ENCODE peak calls at places on chromosomes 3 and 15, in nine cellular contexts. A, D, I, M, R, V, S, T and Q are unnamed samples.

GRCh38 chr3:25292604-25293003 is 135.5 kb upstream of the RARB start:
- DNase-seq in A (no peak), D (no peak), I (no peak), M (no peak), R (no peak), V (no peak), S (no peak), T (no peak), Q (no peak)

GRCh38 chr15:99909914-99910313 is 176.7 kb upstream of the LYSMD4 start:
- DNase-seq in A (peak), D (peak), I (no peak), M (peak), R (peak), V (no peak), S (peak), T (peak), Q (no peak)

GRCh38 chr3:106261915-106262683 is 393.3 kb upstream of the CBLB start:
- DNase-seq in A (no peak), D (no peak), I (no peak), M (no peak), R (no peak), V (no peak), S (no peak), T (peak), Q (no peak)

GRCh38 chr3:49454898-49455681 is 15.0 kb upstream of the DAG1 start:
- DNase-seq in A (no peak), D (no peak), I (no peak), M (no peak), R (no peak), V (no peak), S (no peak), T (no peak), Q (no peak)

GRCh38 chr15:90902996-90903732 is at the start of gene MAN2A2:
- DNase-seq in A (peak), D (peak), I (peak), M (peak), R (peak), V (peak), S (peak), T (peak), Q (peak)

GRCh38 chr15:99054892-99055291 is 47.3 kb upstream of the PGPEP1L start:
- DNase-seq in A (peak), D (no peak), I (no peak), M (no peak), R (no peak), V (no peak), S (no peak), T (no peak), Q (no peak)

GRCh38 chr15:37203050-37203449 is 102.7 kb upstream of the MEIS2 start:
- DNase-seq in A (no peak), D (no peak), I (no peak), M (no peak), R (no peak), V (no peak), S (no peak), T (no peak), Q (no peak)

GRCh38 chr3:4508048-4508981 is 15.2 kb downstream of the ITPR1 start:
- DNase-seq in A (peak), D (peak), I (no peak), M (no peak), R (no peak), V (peak), S (no peak), T (no peak), Q (no peak)

GRCh38 chr15:70258369-70259029 is 160.8 kb upstream of the TLE3 start:
- DNase-seq in A (no peak), D (no peak), I (no peak), M (no peak), R (no peak), V (peak), S (no peak), T (peak), Q (no peak)

GRCh38 chr15:91067026-91067425 is 33.0 kb upstream of the SV2B start:
- DNase-seq in A (no peak), D (no peak), I (no peak), M (no peak), R (peak), V (no peak), S (no peak), T (peak), Q (no peak)

GRCh38 chr3:55198554-55198953 is 270.7 kb upstream of the LRTM1 start:
- DNase-seq in A (no peak), D (no peak), I (no peak), M (peak), R (no peak), V (no peak), S (no peak), T (peak), Q (no peak)

GRCh38 chr3:27907929-27908328 is 185.8 kb upstream of the EOMES start:
- DNase-seq in A (peak), D (no peak), I (no peak), M (no peak), R (no peak), V (no peak), S (no peak), T (no peak), Q (no peak)

GRCh38 chr3:49456417-49456816 is 13.7 kb upstream of the DAG1 start:
- DNase-seq in A (no peak), D (no peak), I (no peak), M (no peak), R (peak), V (no peak), S (no peak), T (no peak), Q (no peak)

GRCh38 chr3:151362798-151363197 is 21.8 kb downstream of the P2RY12 start:
- DNase-seq in A (no peak), D (no peak), I (no peak), M (no peak), R (no peak), V (no peak), S (no peak), T (peak), Q (no peak)

GRCh38 chr3:69740103-69741021 is 1.1 kb downstream of the MITF start:
- DNase-seq in A (peak), D (peak), I (peak), M (peak), R (peak), V (no peak), S (no peak), T (peak), Q (no peak)

GRCh38 chr3:77726509-77726908 is 686.6 kb downstream of the ROBO2 start:
- DNase-seq in A (no peak), D (no peak), I (no peak), M (no peak), R (no peak), V (no peak), S (no peak), T (no peak), Q (no peak)

GRCh38 chr3:172104471-172105072 is 65.2 kb downstream of the FNDC3B start:
- DNase-seq in A (peak), D (peak), I (no peak), M (no peak), R (no peak), V (no peak), S (no peak), T (no peak), Q (peak)

DNA sequence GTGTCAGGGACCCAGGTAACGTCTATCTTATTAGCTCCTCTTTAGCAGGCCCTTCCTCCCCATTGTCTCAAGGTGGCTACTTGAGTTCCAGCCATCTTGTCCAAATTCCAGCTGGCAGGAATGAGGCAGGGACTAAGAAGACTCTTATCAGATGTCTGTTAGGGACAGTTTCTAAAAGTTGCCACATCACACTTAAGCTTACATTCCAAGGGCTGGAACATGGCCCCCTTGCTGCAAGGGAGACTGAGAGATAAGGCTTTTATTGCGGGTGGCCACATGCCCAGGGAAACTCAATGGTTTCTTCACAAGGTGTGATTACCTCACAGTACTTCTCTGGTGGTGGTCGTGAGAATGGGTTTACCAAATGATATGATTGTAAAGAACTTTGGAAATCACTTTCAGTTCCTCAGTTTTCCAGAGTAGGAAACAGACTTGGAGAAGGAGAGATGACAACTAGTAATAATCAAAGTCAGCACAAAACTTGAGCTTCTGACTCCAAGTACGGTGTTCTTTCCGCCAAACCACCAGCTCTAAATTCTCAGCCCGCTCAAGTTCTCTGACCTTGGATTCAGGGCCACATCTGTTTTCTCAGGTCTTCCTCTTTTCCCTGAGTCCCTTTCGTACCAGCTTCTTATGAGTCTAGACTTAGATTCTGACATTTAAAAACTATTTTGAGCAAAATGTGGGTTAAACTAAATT is 14.2 kb downstream of the PDIA5 start:
- DNase-seq in A (no peak), D (no peak), I (no peak), M (peak), R (no peak), V (no peak), S (no peak), T (no peak), Q (no peak)
- TF ChIP-seq EZH2phosphoT487 in A (no peak), D (no peak), I (no peak), M (no peak), R (no peak), V (no peak), S (no peak), T (no peak), Q (no peak)

DNA sequence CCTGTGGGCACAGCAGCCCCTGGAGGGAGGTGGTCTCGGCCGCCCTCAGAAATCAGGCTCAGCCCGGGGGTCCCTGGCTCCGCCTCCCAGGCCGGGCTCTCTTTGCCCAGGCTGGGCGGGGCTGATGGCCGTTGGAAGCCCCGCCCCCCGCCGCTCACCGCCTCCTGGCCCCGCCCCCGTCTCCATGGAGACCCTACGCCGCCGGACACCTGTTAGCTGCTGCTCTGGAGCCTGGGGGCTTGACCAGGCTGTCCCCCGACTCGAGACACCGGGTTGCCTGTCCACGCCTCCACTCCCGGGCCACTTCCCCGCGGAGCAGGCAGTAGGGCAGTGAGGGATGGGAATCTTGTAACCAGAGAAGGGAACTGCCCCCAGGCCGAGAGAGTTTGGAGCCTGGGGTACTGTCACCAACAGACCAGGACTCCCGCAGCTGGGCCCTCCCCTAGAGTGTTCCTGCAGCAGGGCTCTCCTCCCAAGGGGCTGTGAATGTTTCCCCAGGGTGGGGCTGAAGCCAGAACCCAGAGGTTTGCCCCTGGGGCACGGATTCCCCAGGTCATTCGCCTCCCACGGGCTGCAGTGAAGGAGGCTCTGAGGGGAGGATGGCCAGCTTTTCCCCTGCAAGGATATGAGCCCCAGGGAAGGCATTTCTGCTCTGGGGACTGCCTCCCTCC is 27.8 kb upstream of the RPL32 start:
- DNase-seq in A (peak), D (peak), I (peak), M (peak), R (no peak), V (peak), S (no peak), T (no peak), Q (peak)
- TF ChIP-seq EZH2phosphoT487 in A (no peak), D (no peak), I (no peak), M (no peak), R (no peak), V (no peak), S (no peak), T (no peak), Q (no peak)

GRCh38 chr15:73143763-73144155 is 91.5 kb downstream of the NEO1 start:
- DNase-seq in A (no peak), D (no peak), I (no peak), M (no peak), R (no peak), V (no peak), S (no peak), T (no peak), Q (no peak)

GRCh38 chr15:73142802-73143762 is 90.8 kb downstream of the NEO1 start:
- DNase-seq in A (no peak), D (no peak), I (peak), M (no peak), R (no peak), V (no peak), S (no peak), T (no peak), Q (no peak)

GRCh38 chr15:73141216-73141900 is 89.1 kb downstream of the NEO1 start:
- DNase-seq in A (no peak), D (no peak), I (no peak), M (no peak), R (no peak), V (no peak), S (no peak), T (no peak), Q (peak)

GRCh38 chr15:73140154-73140553 is 87.9 kb downstream of the NEO1 start:
- DNase-seq in A (no peak), D (no peak), I (no peak), M (no peak), R (no peak), V (no peak), S (no peak), T (no peak), Q (peak)

DNA sequence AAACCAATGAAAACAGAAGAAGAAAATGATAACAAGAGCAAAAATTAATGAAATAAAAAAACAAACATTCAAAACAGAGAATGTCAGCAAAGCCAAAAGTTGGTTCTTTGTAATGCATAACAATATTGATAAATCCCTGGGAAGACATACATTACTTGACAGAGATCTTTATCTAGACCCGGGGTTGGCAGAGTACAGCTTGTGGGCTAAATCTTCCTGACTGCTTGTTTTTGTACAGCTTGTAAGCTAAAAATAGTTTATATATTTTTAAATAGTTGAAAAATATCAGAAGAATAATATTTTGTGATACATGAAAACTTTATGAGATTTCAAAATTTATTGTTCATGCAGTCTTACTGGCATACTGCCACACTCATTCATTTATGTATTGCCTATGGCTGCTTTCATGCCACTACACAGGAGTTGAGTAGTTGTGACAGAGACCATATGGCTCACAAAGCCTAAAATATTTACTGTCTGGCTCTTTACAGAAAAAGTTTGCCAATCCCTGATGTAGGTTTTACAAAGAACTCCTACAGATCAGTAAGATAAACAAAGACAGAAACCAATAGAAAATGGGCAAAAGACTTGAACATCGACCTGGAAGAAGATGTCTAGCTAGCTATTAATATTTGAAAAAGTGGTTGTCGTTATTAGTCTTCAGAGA is 87.3 kb downstream of the NEO1 start:
- DNase-seq in A (no peak), D (no peak), I (no peak), M (no peak), R (no peak), V (no peak), S (no peak), T (no peak), Q (peak)
- TF ChIP-seq EZH2phosphoT487 in A (no peak), D (no peak), I (no peak), M (no peak), R (no peak), V (no peak), S (no peak), T (no peak), Q (no peak)

DNA sequence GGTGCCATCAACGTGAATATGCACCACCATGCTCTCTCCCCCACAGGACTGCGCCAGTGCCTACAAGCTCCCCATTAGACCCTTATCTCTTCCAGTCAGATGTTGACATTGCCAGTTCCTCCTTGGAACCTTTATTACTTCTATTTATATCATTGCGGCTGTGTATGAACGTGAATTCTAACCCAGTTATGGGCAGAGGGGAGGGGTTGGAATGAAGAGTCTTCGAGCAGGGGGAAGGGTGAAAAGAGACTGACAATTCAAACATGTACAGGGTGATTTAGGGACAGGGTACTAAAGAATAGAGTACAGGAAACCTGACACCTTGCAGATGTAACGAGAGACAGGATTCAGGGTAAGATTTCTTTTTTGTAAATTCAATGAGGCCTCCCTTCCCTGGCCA is 41.8 kb upstream of the ST6GAL1 start:
- DNase-seq in A (peak), D (peak), I (no peak), M (peak), R (no peak), V (no peak), S (no peak), T (no peak), Q (no peak)
- TF ChIP-seq EZH2phosphoT487 in A (no peak), D (no peak), I (no peak), M (no peak), R (no peak), V (no peak), S (no peak), T (no peak), Q (no peak)

DNA sequence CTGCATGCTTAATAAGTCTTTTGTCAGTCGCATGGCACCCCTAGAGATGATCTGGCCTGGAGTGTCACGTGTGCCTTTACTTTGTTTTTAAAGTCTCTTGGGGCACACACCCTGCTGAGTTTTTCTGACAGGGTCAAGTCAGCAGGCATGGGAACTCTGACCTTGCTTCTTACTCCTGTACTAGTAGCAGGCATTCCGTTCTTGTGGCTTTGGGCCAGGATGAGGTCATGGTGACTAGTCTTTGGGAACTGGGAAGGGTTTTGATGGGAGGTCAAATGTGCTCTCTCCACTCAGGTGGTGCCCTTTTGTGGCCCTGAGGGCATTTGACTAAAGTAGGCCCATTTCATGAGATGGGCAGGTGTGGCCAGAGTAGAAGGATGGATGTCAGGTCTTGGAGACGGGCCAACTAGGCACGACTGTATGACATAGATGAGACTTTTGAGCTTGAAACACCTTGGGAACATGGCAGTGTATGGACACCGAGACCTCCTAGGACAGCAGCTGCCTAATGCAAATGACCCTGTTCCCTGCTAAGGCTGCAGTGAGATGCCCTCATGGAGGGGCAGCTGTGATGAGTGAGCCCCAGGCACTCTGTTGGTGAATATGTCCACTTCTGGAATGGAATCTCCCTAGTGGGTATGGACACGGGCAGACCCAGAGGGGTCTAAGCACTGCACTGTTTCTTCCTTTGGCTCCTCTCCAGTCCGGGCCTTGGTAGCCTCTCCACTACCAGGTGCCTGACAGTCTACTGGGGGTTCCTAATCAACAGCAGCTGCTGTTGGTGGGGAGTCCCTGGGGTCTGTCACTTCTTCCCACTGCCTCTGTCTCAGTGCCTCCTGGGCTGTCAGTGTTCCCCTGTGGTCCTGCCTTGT is 16.4 kb downstream of the SRPRB start:
- DNase-seq in A (peak), D (peak), I (peak), M (peak), R (peak), V (no peak), S (peak), T (peak), Q (no peak)
- TF ChIP-seq EZH2phosphoT487 in A (no peak), D (no peak), I (no peak), M (no peak), R (no peak), V (no peak), S (no peak), T (no peak), Q (no peak)

GRCh38 chr3:100590114-100590839 is 19.1 kb upstream of the ADGRG7 start:
- DNase-seq in A (peak), D (peak), I (peak), M (peak), R (peak), V (peak), S (peak), T (peak), Q (peak)
- TF ChIP-seq EZH2phosphoT487 in A (no peak), D (no peak), I (no peak), M (no peak), R (no peak), V (no peak), S (no peak), T (no peak), Q (no peak)

GRCh38 chr3:157132936-157133335 is 27.0 kb downstream of the CCNL1 start:
- DNase-seq in A (no peak), D (no peak), I (no peak), M (no peak), R (peak), V (no peak), S (no peak), T (peak), Q (no peak)
- TF ChIP-seq EZH2phosphoT487 in A (no peak), D (no peak), I (no peak), M (no peak), R (no peak), V (no peak), S (no peak), T (no peak), Q (no peak)